ENCODE peak calls at places on chromosomes 7 and 10, in eight cellular contexts. L, B, V, Q, W, O, U and S are unnamed samples.
A peak's percentile ranks its signal among the peaks of the same experiment; 100 is the strongest.

GRCh38 chr10:5861269-5862031 is 28.2 kb downstream of the ANKRD16 start:
- DNase-seq in B (peak; percentile 90), O (no peak), V (no peak), L (no peak), W (peak; percentile 40), Q (peak; percentile 92), U (no peak), S (peak; percentile 17)

GRCh38 chr7:139861794-139862193 is 32.7 kb downstream of the TBXAS1 start:
- DNase-seq in W (no peak), O (no peak), U (no peak), V (no peak), L (no peak), B (no peak), Q (no peak), S (no peak)

GRCh38 chr7:139482662-139483466 is 609 bp downstream of the KLRG2 start:
- DNase-seq in B (peak; percentile 18), O (peak; percentile 31), Q (no peak), U (no peak), V (no peak), L (no peak), W (no peak), S (no peak)

GRCh38 chr7:85688712-85689111 is 501.9 kb upstream of the SEMA3D start:
- DNase-seq in V (no peak), W (no peak), O (no peak), Q (no peak), B (peak; percentile 11), U (no peak), L (no peak), S (no peak)

GRCh38 chr7:50793115-50793946 is 10.6 kb upstream of the GRB10 start:
- DNase-seq in U (peak; percentile 87), B (peak; percentile 55), Q (peak; percentile 36), L (peak; percentile 76), O (peak; percentile 44), W (peak; percentile 74), V (peak; percentile 83), S (no peak)

GRCh38 chr7:44116789-44117666 is 6.3 kb downstream of the POLD2 start:
- DNase-seq in Q (no peak), O (no peak), U (no peak), B (no peak), W (no peak), V (no peak), L (no peak), S (no peak)

GRCh38 chr10:22760025-22760424 is 45.6 kb upstream of the PIP4K2A start:
- DNase-seq in U (no peak), L (no peak), Q (no peak), O (no peak), V (no peak), B (peak; percentile 3), W (no peak), S (no peak)

GRCh38 chr10:89151857-89152256 is 55.3 kb downstream of the CH25H start:
- DNase-seq in O (no peak), B (peak; percentile 93), W (no peak), U (no peak), L (no peak), V (no peak), Q (peak; percentile 89), S (no peak)

GRCh38 chr7:152126741-152127140 is 101.3 kb downstream of the GALNT11 start:
- DNase-seq in O (no peak), L (no peak), U (no peak), V (no peak), B (no peak), Q (no peak), W (no peak), S (no peak)

GRCh38 chr7:26153246-26153822 is 1.3 kb downstream of the NFE2L3 start:
- DNase-seq in Q (no peak), U (no peak), V (no peak), W (no peak), B (no peak), L (no peak), O (no peak), S (no peak)

GRCh38 chr7:128453836-128454804 is 1.6 kb upstream of the HILPDA start:
- DNase-seq in B (peak; percentile 91), Q (peak; percentile 82), V (peak; percentile 93), W (peak; percentile 52), U (peak; percentile 97), O (peak; percentile 65), L (peak; percentile 90), S (peak; percentile 83)
- H3K27ac ChIP-seq in B (peak overlapping the region; percentile 89), Q (peak overlapping the region; percentile 63), V (peak overlapping the region; percentile 92), W (peak overlapping the region; percentile 67), U (peak overlapping the region; percentile 91), O (peak overlapping the region; percentile 72), L (peak overlapping the region; percentile 96), S (peak overlapping the region; percentile 20)

GRCh38 chr10:1050145-1050544 is 1.2 kb upstream of the IDI1 start:
- DNase-seq in L (no peak), B (peak; percentile 29), O (no peak), W (no peak), Q (peak; percentile 42), U (no peak), V (no peak), S (no peak)
- H3K36me3 ChIP-seq in L (peaks cover 30% of the 10 kb centered on the region), B (peaks cover 3% of the 10 kb centered on the region), O (peaks cover 72% of the 10 kb centered on the region), W (no peaks in the 10 kb centered on the region), Q (peaks cover 4% of the 10 kb centered on the region), U (no peaks in the 10 kb centered on the region), V (peaks cover 17% of the 10 kb centered on the region), S (peaks cover 20% of the 10 kb centered on the region)

GRCh38 chr10:50605280-50606270 is 18.2 kb downstream of the SGMS1 start:
- DNase-seq in V (no peak), B (peak; percentile 100), Q (peak; percentile 98), U (peak; percentile 81), O (no peak), L (no peak), W (peak; percentile 42), S (peak; percentile 43)

GRCh38 chr10:50607526-50607925 is 16.2 kb downstream of the SGMS1 start:
- DNase-seq in U (no peak), L (no peak), Q (no peak), O (no peak), B (no peak), V (no peak), W (no peak), S (no peak)

GRCh38 chr10:50603151-50603850 is 20.5 kb downstream of the SGMS1 start:
- DNase-seq in L (no peak), O (no peak), Q (no peak), B (no peak), V (no peak), U (no peak), W (no peak), S (no peak)

GRCh38 chr10:50604049-50604640 is 19.6 kb downstream of the SGMS1 start:
- DNase-seq in L (no peak), W (no peak), B (peak; percentile 31), V (no peak), U (no peak), Q (no peak), O (no peak), S (peak; percentile 39)

GRCh38 chr10:50604823-50605222 is 18.9 kb downstream of the SGMS1 start:
- DNase-seq in B (peak; percentile 39), U (no peak), W (no peak), Q (no peak), V (no peak), L (no peak), O (no peak), S (no peak)
- H3K4me1 ChIP-seq in B (peaks cover 31% of the 10 kb centered on the region), U (peaks cover 45% of the 10 kb centered on the region), W (peaks cover 81% of the 10 kb centered on the region), Q (peaks cover 17% of the 10 kb centered on the region), V (peaks cover 31% of the 10 kb centered on the region), L (peaks cover 90% of the 10 kb centered on the region), O (no peaks in the 10 kb centered on the region), S (peaks cover 30% of the 10 kb centered on the region)

DNA sequence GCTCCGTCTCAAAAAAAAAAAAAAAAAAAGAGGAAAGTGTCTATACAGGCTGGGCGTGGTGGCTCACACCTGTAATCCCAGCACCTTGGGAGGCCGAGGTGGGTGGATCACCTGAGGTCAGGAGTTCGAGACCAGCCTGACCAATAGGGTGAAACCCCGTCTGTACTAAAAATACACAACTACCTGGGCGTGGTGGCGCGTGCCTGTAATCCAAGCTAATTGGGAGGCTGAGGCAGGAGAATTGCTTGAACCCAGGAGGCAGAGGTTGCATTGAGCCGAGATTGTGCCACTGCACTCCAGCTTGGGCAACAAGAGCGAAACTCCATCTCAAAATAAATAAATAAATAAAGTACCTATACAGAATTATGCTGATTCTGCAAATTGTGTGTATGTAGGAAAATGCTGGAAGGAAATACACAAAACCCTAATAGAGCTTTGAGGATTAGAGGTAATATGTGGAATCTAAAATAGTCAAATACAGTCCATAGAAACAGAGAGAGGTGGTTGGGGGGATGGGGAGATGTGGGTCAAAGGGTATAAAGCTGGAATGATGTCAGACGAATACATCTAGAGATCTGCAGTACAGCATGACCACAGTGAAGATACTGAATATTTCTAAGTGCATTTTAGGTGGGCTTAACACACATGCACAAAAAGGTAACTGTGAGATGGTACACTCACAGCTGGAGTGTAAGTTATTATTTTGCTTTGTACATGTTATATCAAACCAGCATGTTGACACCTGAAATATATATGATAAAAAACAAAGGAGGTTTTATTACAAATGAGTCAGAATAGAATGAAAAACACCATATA is 174.5 kb upstream of the KLF14 start:
- DNase-seq in U (no peak), V (no peak), B (no peak), Q (peak; percentile 49), W (no peak), L (no peak), O (no peak), S (no peak)
- H3K27ac ChIP-seq in U (no peak overlapping the region), V (no peak overlapping the region), B (peak overlapping the region; percentile 89), Q (peak overlapping the region; percentile 86), W (no peak overlapping the region), L (no peak overlapping the region), O (no peak overlapping the region), S (no peak overlapping the region)

GRCh38 chr7:87870471-87870870 is 5.7 kb downstream of the SLC25A40 start:
- DNase-seq in L (no peak), Q (no peak), V (no peak), O (no peak), W (no peak), U (no peak), B (no peak), S (no peak)
- H3K36me3 ChIP-seq in L (peaks cover 38% of the 10 kb centered on the region), Q (peaks cover 4% of the 10 kb centered on the region), V (peaks cover 17% of the 10 kb centered on the region), O (peaks cover 52% of the 10 kb centered on the region), W (no peaks in the 10 kb centered on the region), U (no peaks in the 10 kb centered on the region), B (no peaks in the 10 kb centered on the region), S (peaks cover 68% of the 10 kb centered on the region)

DNA sequence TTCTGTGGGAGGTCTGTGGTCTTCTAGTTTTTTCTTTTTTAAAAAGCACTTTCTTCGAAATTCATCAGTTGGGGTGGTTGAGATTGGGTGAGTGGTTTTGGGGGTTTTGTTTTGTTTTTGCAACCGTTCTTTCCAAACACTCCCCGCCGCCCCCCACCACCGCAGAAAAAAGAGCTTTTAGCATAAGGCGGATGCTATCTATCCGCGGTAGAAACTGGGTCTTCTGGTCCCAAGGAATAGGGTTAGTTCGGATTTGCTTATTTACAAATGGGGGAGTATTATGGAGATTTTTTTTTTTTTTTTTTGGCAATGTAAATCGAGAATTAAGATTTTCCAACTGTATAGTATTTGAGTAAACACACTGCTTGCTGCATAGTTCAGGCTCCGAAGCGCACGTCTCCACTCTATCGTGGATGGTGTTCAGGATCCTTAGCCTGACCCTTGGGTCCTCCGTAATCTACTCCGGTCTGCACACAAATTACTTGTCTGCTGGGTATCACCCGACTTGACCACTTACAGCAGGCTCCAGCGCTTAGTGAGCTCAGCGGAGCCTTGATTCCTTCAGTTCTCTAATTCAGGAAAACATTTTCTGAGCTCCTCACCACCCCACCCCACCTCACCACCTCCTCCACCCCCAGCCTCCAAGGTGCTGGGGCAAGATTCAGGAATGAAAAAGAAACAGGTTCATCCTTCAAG is 757 bp upstream of the NRCAM start:
- DNase-seq in L (no peak), W (no peak), Q (no peak), U (no peak), B (no peak), V (no peak), O (no peak), S (no peak)
- H3K4me1 ChIP-seq in L (peaks cover 26% of the 10 kb centered on the region), W (peaks cover 38% of the 10 kb centered on the region), Q (no peaks in the 10 kb centered on the region), U (peaks cover 25% of the 10 kb centered on the region), B (no peaks in the 10 kb centered on the region), V (peaks cover 24% of the 10 kb centered on the region), O (peaks cover 7% of the 10 kb centered on the region), S (no peaks in the 10 kb centered on the region)